ENCODE peak calls at places on chromosome 12, in six cellular contexts. C, U, K, E, O and P are unnamed samples.

GRCh38 chr12:115002434-115002833 is 318.5 kb upstream of the TBX3 start:
- DNase-seq in O (no peak), C (no peak), K (no peak), E (no peak), U (no peak), P (no peak)

GRCh38 chr12:2555487-2556082 is 239.2 kb upstream of the FKBP4 start:
- DNase-seq in E (no peak), C (no peak), O (peak; percentile 87), K (no peak), U (no peak), P (no peak)

GRCh38 chr12:17577405-17577804 is 512.6 kb downstream of the RERGL start:
- DNase-seq in E (no peak), U (no peak), O (peak; percentile 49), C (no peak), K (no peak), P (no peak)

GRCh38 chr12:59736786-59737185 is 141.0 kb downstream of the SLC16A7 start:
- DNase-seq in O (peak; percentile 61), C (no peak), U (peak; percentile 19), K (no peak), E (no peak), P (no peak)

GRCh38 chr12:47307680-47308399 is 228.1 kb upstream of the AMIGO2 start:
- DNase-seq in C (no peak), O (peak; percentile 82), U (peak; percentile 55), K (no peak), E (peak; percentile 70), P (peak; percentile 40)

GRCh38 chr12:53676715-53677611 is 1.1 kb upstream of the ATP5MC2 start:
- DNase-seq in E (no peak), U (no peak), K (peak; percentile 70), O (peak; percentile 89), C (peak; percentile 48), P (no peak)

GRCh38 chr12:26010293-26010821 is 51.9 kb downstream of the RASSF8 start:
- DNase-seq in E (no peak), K (no peak), O (no peak), C (no peak), U (peak; percentile 68), P (no peak)

GRCh38 chr12:112149596-112149995 is 24.2 kb downstream of the TRAFD1 start:
- DNase-seq in U (peak; percentile 85), E (no peak), C (no peak), K (no peak), O (peak; percentile 38), P (peak; percentile 44)

GRCh38 chr12:93547778-93548177 is 24.7 kb upstream of the SOCS2 start:
- DNase-seq in O (no peak), U (no peak), E (no peak), K (no peak), C (no peak), P (no peak)

GRCh38 chr12:85489194-85489593 is 209.2 kb downstream of the ALX1 start:
- DNase-seq in K (no peak), O (no peak), C (no peak), U (no peak), E (no peak), P (no peak)

GRCh38 chr12:107115119-107115518 is 21.8 kb upstream of the CRY1 start:
- DNase-seq in K (no peak), O (no peak), U (no peak), E (no peak), C (no peak), P (no peak)

GRCh38 chr12:77968021-77968420 is 137.3 kb downstream of the NAV3 start:
- DNase-seq in C (no peak), E (no peak), O (no peak), K (no peak), U (no peak), P (no peak)

GRCh38 chr12:22625671-22626251 is 790 bp downstream of the ETNK1 start:
- DNase-seq in E (peak; percentile 63), U (peak; percentile 31), C (peak; percentile 5), O (peak; percentile 87), K (peak; percentile 37), P (no peak)

GRCh38 chr12:26939192-26939832 is 1.0 kb downstream of the FGFR1OP2 start:
- DNase-seq in C (no peak), O (no peak), E (peak; percentile 37), U (no peak), K (no peak), P (no peak)

GRCh38 chr12:26113194-26113654 is 11.6 kb downstream of the BHLHE41 start:
- DNase-seq in K (no peak), E (no peak), O (no peak), U (no peak), C (peak; percentile 70), P (no peak)

GRCh38 chr12:92431146-92431545 is 271.6 kb upstream of the PLEKHG7 start:
- DNase-seq in E (peak; percentile 64), O (peak; percentile 74), C (no peak), K (no peak), U (no peak), P (no peak)

GRCh38 chr12:64221656-64222010 is 463 bp downstream of the KICS2 start:
- DNase-seq in U (peak; percentile 88), K (peak; percentile 86), E (peak; percentile 85), C (peak; percentile 65), O (peak; percentile 98), P (peak; percentile 88)

GRCh38 chr12:40209886-40210285 is 14.9 kb upstream of the LRRK2 start:
- DNase-seq in C (no peak), E (no peak), K (no peak), U (no peak), O (no peak), P (no peak)

GRCh38 chr12:39071611-39072010 is 166.2 kb upstream of the CPNE8 start:
- DNase-seq in C (no peak), O (no peak), U (no peak), K (no peak), E (no peak), P (no peak)

GRCh38 chr12:63961048-63961447 is 116.5 kb downstream of the SRGAP1 start:
- DNase-seq in U (no peak), E (no peak), C (no peak), K (no peak), O (no peak), P (no peak)

GRCh38 chr12:10717410-10717809 is 5.7 kb downstream of the YBX3 start:
- DNase-seq in C (no peak), U (no peak), O (peak; percentile 59), E (no peak), K (no peak), P (no peak)

GRCh38 chr12:88866881-88867280 is 286.6 kb upstream of the KITLG start:
- DNase-seq in U (no peak), K (no peak), C (no peak), E (no peak), O (no peak), P (no peak)

GRCh38 chr12:51028811-51029146 is 2.6 kb upstream of the SLC11A2 start:
- DNase-seq in C (no peak), O (no peak), K (no peak), U (peak; percentile 51), E (no peak), P (no peak)

GRCh38 chr12:112216223-112216622 is 90.9 kb downstream of the TRAFD1 start:
- DNase-seq in O (no peak), U (no peak), E (no peak), C (no peak), K (no peak), P (no peak)

GRCh38 chr12:30829876-30830275 is 75.1 kb upstream of the CAPRIN2 start:
- DNase-seq in E (no peak), U (no peak), O (peak; percentile 17), C (no peak), K (no peak), P (no peak)

DNA sequence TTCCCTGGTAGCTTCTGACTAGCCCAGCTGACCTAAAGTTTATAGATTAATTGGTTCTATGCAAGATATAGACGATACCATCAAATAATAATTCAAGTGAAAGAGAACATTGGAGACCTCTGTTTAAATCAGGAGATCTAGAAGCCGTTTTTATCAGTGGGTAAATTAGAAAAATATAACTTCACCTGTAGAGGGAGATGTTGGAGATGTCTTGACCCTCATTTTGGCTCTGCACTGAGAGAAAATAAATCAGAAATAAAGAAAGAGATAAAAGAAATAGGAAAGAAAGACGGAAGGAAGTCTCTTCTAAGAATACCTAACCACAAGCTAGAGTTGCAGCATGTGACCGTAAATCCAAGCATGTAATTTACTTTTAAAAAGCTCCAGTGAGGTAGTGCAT is 684.5 kb downstream of the C12orf50 start:
- DNase-seq in C (no peak), O (no peak), U (no peak), E (no peak), K (no peak), P (no peak)
- TF ChIP-seq CTCF in C (no peak), O (peak; percentile 68), U (peak; percentile 60), E (no peak), K (no peak), P (no peak)

GRCh38 chr12:806116-806805 is 53.9 kb downstream of the WNK1 start:
- DNase-seq in C (no peak), U (no peak), E (no peak), O (no peak), K (no peak), P (no peak)
- H3K4me1 ChIP-seq in C (peaks cover 61% of the 10 kb centered on the region), U (no peaks in the 10 kb centered on the region), E (peaks cover 8% of the 10 kb centered on the region), O (peaks cover 2% of the 10 kb centered on the region), K (peaks cover 6% of the 10 kb centered on the region), P (peaks cover 32% of the 10 kb centered on the region)

DNA sequence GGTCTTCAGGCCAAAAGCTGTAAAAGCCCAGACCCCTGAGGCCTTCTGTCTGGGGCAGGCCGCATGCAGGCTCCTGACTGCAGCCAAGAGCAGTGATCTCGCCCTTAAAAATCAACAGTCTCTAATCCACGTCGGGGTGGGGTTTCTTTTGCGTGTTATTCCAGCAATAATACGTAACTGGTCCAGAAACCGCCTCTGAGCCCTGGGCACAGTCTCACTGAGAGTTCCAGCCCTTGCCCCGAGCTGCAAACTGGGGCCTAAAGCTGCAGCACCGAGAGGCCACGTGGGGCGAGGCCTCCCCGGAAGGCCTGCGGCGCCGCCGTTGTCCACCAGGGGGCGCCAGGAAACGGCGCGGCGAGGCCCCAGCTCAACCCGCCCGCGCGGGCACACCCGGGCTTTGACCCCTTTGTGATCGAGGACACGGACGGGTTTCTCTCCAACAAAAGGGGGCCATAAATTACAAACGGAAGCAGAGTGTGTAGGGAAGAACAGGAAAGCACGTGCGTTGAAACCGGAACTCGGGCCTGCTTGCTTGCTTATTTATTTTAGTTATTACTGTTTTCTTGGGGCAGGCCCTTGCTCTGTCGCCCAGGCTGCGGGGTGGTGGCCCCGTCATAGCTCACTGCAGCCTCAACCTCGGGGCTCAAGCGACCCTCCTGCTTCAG is 87.2 kb downstream of the NINJ2 start:
- DNase-seq in C (peak; percentile 42), O (peak; percentile 95), U (peak; percentile 84), E (peak; percentile 85), K (peak; percentile 75), P (peak; percentile 75)
- TF ChIP-seq CTCF in C (peak; percentile 99), O (peak; percentile 100), U (peak; percentile 99), E (peak; percentile 89), K (peak; percentile 98), P (peak; percentile 94)

DNA sequence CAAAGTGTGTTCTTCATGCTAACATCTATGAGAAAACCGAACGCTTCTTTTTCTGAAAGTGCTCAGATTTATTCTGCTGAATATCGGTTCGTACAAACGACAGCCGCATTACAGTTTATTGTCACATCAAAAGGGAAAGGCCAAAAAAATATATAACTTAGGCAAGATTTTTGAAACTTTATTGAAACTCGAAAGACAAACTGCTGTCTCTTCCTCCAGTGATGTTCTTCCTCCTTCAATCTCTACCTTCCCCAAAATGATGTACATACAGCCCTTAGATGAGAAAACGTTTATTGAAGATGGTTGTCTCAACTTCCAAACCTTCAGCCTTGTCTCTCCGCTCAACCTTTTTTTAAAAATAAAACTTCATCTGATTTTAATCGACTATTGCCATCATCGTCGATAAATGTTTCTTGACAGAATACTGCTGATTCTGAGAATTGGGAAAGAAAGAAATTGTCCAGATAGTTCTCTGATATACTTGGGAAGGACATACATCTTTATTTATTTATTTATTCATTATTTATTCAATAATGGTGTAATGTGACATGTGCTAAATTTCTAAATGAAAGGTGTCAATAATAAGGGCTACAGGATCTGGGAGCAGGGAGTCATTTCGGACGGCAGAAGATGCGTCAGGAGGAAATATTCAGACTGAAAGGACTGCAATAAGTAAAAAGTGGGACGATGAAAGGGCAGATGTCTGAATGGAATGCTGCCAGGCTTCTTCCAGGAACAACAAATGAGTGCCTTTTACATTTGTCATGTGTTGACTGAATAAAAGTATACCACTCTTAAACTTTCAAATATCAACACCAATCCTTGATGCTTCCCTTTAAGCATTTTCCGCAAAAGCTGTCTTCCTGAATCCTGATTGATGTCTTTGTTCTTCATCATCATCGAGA is 816 bp upstream of the MDM1 start:
- DNase-seq in C (no peak), E (no peak), O (no peak), U (no peak), K (no peak), P (no peak)
- H3K4me1 ChIP-seq in C (no peaks in the 10 kb centered on the region), E (no peaks in the 10 kb centered on the region), O (peaks cover 6% of the 10 kb centered on the region), U (peaks cover 15% of the 10 kb centered on the region), K (no peaks in the 10 kb centered on the region), P (peaks cover 9% of the 10 kb centered on the region)